ENCODE peak calls at places on chromosomes 1 and 21, in eight cellular contexts. J is NCI-H1105 treated with DMSO at 0.1 percent for 48 hours; K is HTR-8/SVneo; W is endothelial cell; T is anterior cingulate cortex; O is T-helper 2 cell; D is right atrium auricular region; G is stimulated activated CD4-positive, alpha-beta T cell treated with anti-CD3 and anti-CD28 coated beads, Interleukin-4, amount 100 ng/mL, for 48 hours. E is an unnamed sample.
A peak's percentile ranks its signal among the peaks of the same experiment; 100 is the strongest.

GRCh38 chr1:53913352-53914043 is 19.5 kb downstream of the DIO1 start:
- DNase-seq in J (no peak), K (no peak), W (no peak), T (no peak), O (peak; percentile 16), D (no peak), G (no peak), E (no peak)

GRCh38 chr1:5992814-5993552 is 758 bp upstream of the NPHP4 start:
- DNase-seq in J (peak; percentile 71), K (no peak), W (no peak), T (no peak), O (peak; percentile 49), D (no peak), G (no peak), E (peak; percentile 45)

GRCh38 chr1:58927026-58927721 is 143.3 kb upstream of the JUN start:
- DNase-seq in J (peak; percentile 16), K (no peak), W (no peak), T (no peak), O (no peak), D (peak; percentile 23), G (no peak), E (no peak)

GRCh38 chr1:156284762-156285161 is 637 bp downstream of the TMEM79 start:
- DNase-seq in J (no peak), K (no peak), W (no peak), T (no peak), O (no peak), D (no peak), G (no peak), E (no peak)

GRCh38 chr1:180157576-180158057 is 2.9 kb downstream of the QSOX1 start:
- DNase-seq in J (peak; percentile 15), K (no peak), W (no peak), T (no peak), O (no peak), D (peak; percentile 51), G (no peak), E (no peak)

GRCh38 chr21:35377505-35378090 is 328.5 kb upstream of the RUNX1 start:
- DNase-seq in J (no peak), K (no peak), W (no peak), T (no peak), O (no peak), D (no peak), G (no peak), E (no peak)

GRCh38 chr1:160797163-160797797 is 1.3 kb downstream of the LY9 start:
- DNase-seq in J (no peak), K (no peak), W (no peak), T (no peak), O (peak; percentile 57), D (no peak), G (no peak), E (peak; percentile 47)

GRCh38 chr1:74693473-74693872 is 19.9 kb upstream of the ERICH3 start:
- DNase-seq in J (no peak), K (no peak), W (no peak), T (no peak), O (no peak), D (no peak), G (no peak), E (no peak)

GRCh38 chr1:53551428-53551995 is 92.3 kb downstream of the DMRTB1 start:
- DNase-seq in J (no peak), K (no peak), W (no peak), T (no peak), O (no peak), D (no peak), G (no peak), E (no peak)

GRCh38 chr1:201602413-201603265 is 63.7 kb downstream of the NAV1 start:
- DNase-seq in J (no peak), K (peak; percentile 86), W (no peak), T (no peak), O (no peak), D (peak; percentile 65), G (no peak), E (no peak)

GRCh38 chr21:39094847-39095525 is 88.3 kb downstream of the PSMG1 start:
- DNase-seq in J (no peak), K (peak; percentile 32), W (no peak), T (no peak), O (no peak), D (no peak), G (no peak), E (no peak)

GRCh38 chr21:38950388-38951094 is 144.8 kb downstream of the ETS2 start:
- DNase-seq in J (no peak), K (no peak), W (no peak), T (no peak), O (no peak), D (no peak), G (no peak), E (no peak)

GRCh38 chr1:230186003-230186863 is 119.2 kb downstream of the GALNT2 start:
- DNase-seq in J (peak; percentile 77), K (peak; percentile 72), W (no peak), T (no peak), O (no peak), D (no peak), G (no peak), E (no peak)

GRCh38 chr1:42380617-42381423 is at the start of gene RIMKLA:
- DNase-seq in J (peak; percentile 85), K (peak; percentile 64), W (peak; percentile 40), T (peak; percentile 52), O (peak; percentile 55), D (no peak), G (peak; percentile 41), E (peak; percentile 95)

GRCh38 chr1:28058168-28058567 is 30.2 kb downstream of the EYA3 start:
- DNase-seq in J (no peak), K (no peak), W (no peak), T (no peak), O (peak; percentile 22), D (no peak), G (no peak), E (no peak)

GRCh38 chr21:36282568-36283230 is 37.3 kb upstream of the MORC3 start:
- DNase-seq in J (no peak), K (no peak), W (no peak), T (no peak), O (no peak), D (no peak), G (no peak), E (no peak)

GRCh38 chr1:205240118-205240517 is 12.4 kb downstream of the TMCC2 start:
- DNase-seq in J (no peak), K (no peak), W (no peak), T (no peak), O (no peak), D (no peak), G (no peak), E (no peak)

GRCh38 chr1:17933991-17934390 is 173.6 kb upstream of the IGSF21 start:
- DNase-seq in J (peak; percentile 62), K (no peak), W (no peak), T (no peak), O (no peak), D (no peak), G (no peak), E (no peak)

GRCh38 chr1:31705080-31705866 is 1.5 kb upstream of the COL16A1 start:
- DNase-seq in J (no peak), K (no peak), W (peak; percentile 28), T (no peak), O (peak; percentile 79), D (peak; percentile 72), G (peak; percentile 58), E (peak; percentile 82)

GRCh38 chr1:22362626-22363402 is 88.8 kb upstream of the ZBTB40 start:
- DNase-seq in J (no peak), K (no peak), W (no peak), T (no peak), O (no peak), D (no peak), G (no peak), E (no peak)

GRCh38 chr21:38505654-38506523 is 7.6 kb upstream of the ERG start:
- DNase-seq in J (peak; percentile 61), K (peak; percentile 48), W (peak; percentile 55), T (peak; percentile 6), O (peak; percentile 83), D (no peak), G (no peak), E (peak; percentile 32)

GRCh38 chr1:165444897-165445370 is at the start of gene RXRG:
- DNase-seq in J (peak; percentile 68), K (no peak), W (peak; percentile 53), T (peak; percentile 12), O (peak; percentile 40), D (no peak), G (no peak), E (no peak)

GRCh38 chr1:174217787-174218574 is 58.7 kb downstream of the RABGAP1L start:
- DNase-seq in J (peak; percentile 17), K (peak; percentile 15), W (no peak), T (no peak), O (peak; percentile 54), D (no peak), G (no peak), E (no peak)

E was measured in GM13977.